ENCODE peak calls at places on chromosomes 6 and 20, in four cellular contexts. I is spleen, Q is GM13977, E is fibroblast of the conjunctiva. L is an unnamed sample.

GRCh38 chr6:26175428-26176181 is 88.4 kb downstream of the HFE start:
- DNase-seq in I (no peak), Q (peak), E (peak), L (peak)

GRCh38 chr6:53113742-53114141 is 34.9 kb downstream of the GCM1 start:
- DNase-seq in I (no peak), Q (no peak), E (no peak), L (no peak)

GRCh38 chr6:2185056-2185455 is 60.3 kb downstream of the GMDS start:
- DNase-seq in I (no peak), Q (no peak), E (no peak), L (no peak)

GRCh38 chr6:155419161-155419560 is 36.5 kb downstream of the NOX3 start:
- DNase-seq in I (no peak), Q (no peak), E (no peak), L (no peak)

GRCh38 chr20:40741507-40742106 is 52.6 kb upstream of the MAFB start:
- DNase-seq in I (no peak), Q (peak), E (no peak), L (peak)

GRCh38 chr6:157983439-157984119 is 1.9 kb downstream of the SYNJ2 start:
- DNase-seq in I (no peak), Q (no peak), E (no peak), L (no peak)

GRCh38 chr6:10081075-10081474 is 333.8 kb downstream of the TFAP2A start:
- DNase-seq in I (no peak), Q (no peak), E (no peak), L (no peak)

GRCh38 chr6:161578478-161578877 is 304.6 kb upstream of the AGPAT4 start:
- DNase-seq in I (no peak), Q (no peak), E (no peak), L (no peak)

GRCh38 chr6:150118642-150119041 is 24.2 kb upstream of the PPP1R14C start:
- DNase-seq in I (no peak), Q (no peak), E (no peak), L (no peak)

GRCh38 chr20:44888226-44889103 is 3.0 kb downstream of the YWHAB start:
- DNase-seq in I (no peak), Q (no peak), E (no peak), L (no peak)

GRCh38 chr6:23533311-23533710 is 592.7 kb upstream of the NRSN1 start:
- DNase-seq in I (no peak), Q (no peak), E (no peak), L (no peak)

GRCh38 chr6:47245745-47246371 is 63.8 kb downstream of the TNFRSF21 start:
- DNase-seq in I (no peak), Q (no peak), E (no peak), L (no peak)

GRCh38 chr20:36092424-36093024 is 62.0 kb upstream of the EPB41L1 start:
- DNase-seq in I (no peak), Q (peak), E (no peak), L (peak)

GRCh38 chr6:10939840-10940239 is 53.0 kb downstream of the SYCP2L start:
- DNase-seq in I (no peak), Q (no peak), E (no peak), L (no peak)

GRCh38 chr20:60993647-60994046 is 258.4 kb upstream of the CDH4 start:
- DNase-seq in I (no peak), Q (no peak), E (no peak), L (no peak)

GRCh38 chr6:161168281-161168891 is 105.5 kb downstream of the AGPAT4 start:
- DNase-seq in I (no peak), Q (no peak), E (peak), L (no peak)

GRCh38 chr6:26329763-26330511 is 35.1 kb upstream of the BTN3A2 start:
- DNase-seq in I (no peak), Q (no peak), E (peak), L (no peak)

GRCh38 chr6:33377166-33377565 is 14.5 kb upstream of the KIFC1 start:
- DNase-seq in I (no peak), Q (no peak), E (no peak), L (no peak)

GRCh38 chr20:49415664-49416044 is 66.8 kb downstream of the KCNB1 start:
- DNase-seq in I (no peak), Q (no peak), E (no peak), L (no peak)

GRCh38 chr6:144151010-144151727 is 852 bp downstream of the STX11 start:
- DNase-seq in I (peak), Q (peak), E (no peak), L (no peak)

GRCh38 chr6:135906542-135906941 is 55.0 kb downstream of the PDE7B start:
- DNase-seq in I (no peak), Q (no peak), E (peak), L (no peak)

GRCh38 chr6:167697316-167697715 is 129.4 kb upstream of the AFDN start:
- DNase-seq in I (no peak), Q (no peak), E (no peak), L (no peak)

GRCh38 chr6:112690497-112691202 is 343.5 kb downstream of the RFPL4B start:
- DNase-seq in I (no peak), Q (no peak), E (peak), L (no peak)

GRCh38 chr6:143620461-143620860 is 57.3 kb upstream of the PHACTR2 start:
- DNase-seq in I (no peak), Q (no peak), E (no peak), L (no peak)

GRCh38 chr6:158969148-158969547 is 30.9 kb downstream of the RSPH3 start:
- DNase-seq in I (no peak), Q (no peak), E (no peak), L (no peak)

GRCh38 chr20:63180541-63181185 is 35.3 kb downstream of the YTHDF1 start:
- DNase-seq in I (no peak), Q (no peak), E (no peak), L (no peak)

GRCh38 chr20:45111799-45112471 is 3.0 kb downstream of the WFDC5 start:
- DNase-seq in I (no peak), Q (peak), E (no peak), L (peak)

GRCh38 chr6:39335780-39336541 is 13.5 kb upstream of the KCNK16 start:
- DNase-seq in I (no peak), Q (no peak), E (no peak), L (no peak)

GRCh38 chr20:41050361-41051019 is 21.9 kb downstream of the TOP1 start:
- DNase-seq in I (no peak), Q (no peak), E (no peak), L (peak)

GRCh38 chr20:8221887-8222419 is 89.9 kb downstream of the PLCB1 start:
- DNase-seq in I (no peak), Q (peak), E (no peak), L (no peak)

GRCh38 chr6:13187692-13188091 is 140.6 kb downstream of the TBC1D7 start:
- DNase-seq in I (no peak), Q (no peak), E (no peak), L (no peak)

GRCh38 chr6:88982720-88983119 is 19.3 kb upstream of the RNGTT start:
- DNase-seq in I (no peak), Q (peak), E (peak), L (peak)

GRCh38 chr6:110528051-110528929 is 51.9 kb upstream of the SLC22A16 start:
- DNase-seq in I (no peak), Q (peak), E (no peak), L (peak)